ENCODE peak calls at places on chromosomes 12 and 14, in four cellular contexts. Y is naive thymus-derived CD8-positive, alpha-beta T cell; E is activated CD8-positive, alpha-beta T cell treated with anti-CD3 and anti-CD28 coated beads, Interleukin-2, amount 10 ng/mL, durations not matched to agents 7 days and 5 days; I is NCI-H2029. F is an unnamed sample.

GRCh38 chr12:113933201-113933786 is 32.8 kb downstream of the RBM19 start:
- DNase-seq in E (no peak), I (no peak), Y (no peak), F (no peak)

GRCh38 chr12:81005635-81006034 is 67.9 kb upstream of the LIN7A start:
- DNase-seq in I (no peak), Y (no peak), E (no peak), F (no peak)

GRCh38 chr12:109719123-109720022 is 5.7 kb downstream of the FAM222A start:
- DNase-seq in Y (no peak), E (no peak), I (no peak), F (no peak)

GRCh38 chr12:573226-573625 is 90.0 kb downstream of the NINJ2 start:
- DNase-seq in Y (no peak), I (no peak), E (no peak), F (no peak)

GRCh38 chr14:76261371-76261811 is 109.7 kb downstream of the GPATCH2L start:
- DNase-seq in Y (no peak), I (no peak), E (no peak), F (no peak)

GRCh38 chr14:93231129-93231979 is 24.3 kb downstream of the UBR7 start:
- DNase-seq in E (no peak), I (no peak), Y (no peak), F (peak)

GRCh38 chr12:5522358-5523335 is 90.7 kb downstream of the NTF3 start:
- DNase-seq in I (no peak), E (no peak), Y (no peak), F (no peak)

GRCh38 chr12:62684586-62685295 is 218.1 kb downstream of the MON2 start:
- DNase-seq in Y (no peak), I (no peak), E (no peak), F (no peak)

GRCh38 chr12:118237908-118238307 is 102.0 kb downstream of the PEBP1 start:
- DNase-seq in Y (no peak), I (no peak), E (no peak), F (peak)

GRCh38 chr12:94151577-94151976 is 3.2 kb downstream of the PLXNC1 start:
- DNase-seq in E (no peak), Y (no peak), I (no peak), F (no peak)

GRCh38 chr12:28909291-28909690 is 239.8 kb upstream of the FAR2 start:
- DNase-seq in E (no peak), I (no peak), Y (no peak), F (no peak)

GRCh38 chr12:57759360-57759980 is 4.6 kb downstream of the MARCHF9 start:
- DNase-seq in Y (no peak), E (peak), I (no peak), F (no peak)

GRCh38 chr12:97148941-97149559 is 242.0 kb downstream of the NEDD1 start:
- DNase-seq in E (peak), Y (peak), I (peak), F (peak)

GRCh38 chr14:64945431-64945830 is 2.9 kb upstream of the GPX2 start:
- DNase-seq in E (no peak), I (no peak), Y (no peak), F (no peak)

GRCh38 chr12:45762185-45763110 is 32.9 kb downstream of the ARID2 start:
- DNase-seq in Y (no peak), I (peak), E (no peak), F (peak)

GRCh38 chr12:131112690-131113290 is 159.1 kb downstream of the ADGRD1 start:
- DNase-seq in Y (no peak), I (no peak), E (no peak), F (peak)

GRCh38 chr14:100815478-100816285 is 10.2 kb upstream of the MEG3 start:
- DNase-seq in E (no peak), I (no peak), Y (no peak), F (peak)

GRCh38 chr12:130611026-130611905 is 104.8 kb downstream of the RIMBP2 start:
- DNase-seq in E (no peak), I (no peak), Y (no peak), F (no peak)

GRCh38 chr12:5785601-5786000 is 159.5 kb downstream of the ANO2 start:
- DNase-seq in Y (no peak), I (no peak), E (no peak), F (no peak)

GRCh38 chr12:107277850-107278249 is 184.5 kb upstream of the CRY1 start:
- DNase-seq in E (no peak), Y (no peak), I (no peak), F (peak)

GRCh38 chr14:72756967-72757366 is 136.9 kb downstream of the DPF3 start:
- DNase-seq in E (no peak), I (no peak), Y (no peak), F (no peak)